ENCODE peak calls at places on chromosomes 11 and 22, in four cellular contexts. One of them, this sample, is unnamed.
A peak's percentile ranks its signal among the peaks of the same experiment; 100 is the strongest.

GRCh38 chr22:39308614-39309363 is 10.6 kb downstream of the RPL3 start:
- DNase-seq in HepG2: no peak
- DNase-seq in A549: peak; percentile 60
- DNase-seq in WTC11: no peak
- DNase-seq in this sample: peak; percentile 92

GRCh38 chr11:3959015-3959917 is 103.8 kb downstream of the STIM1 start:
- DNase-seq in A549: peak; percentile 53
- DNase-seq in WTC11: no peak
- DNase-seq in HepG2: peak; percentile 86
- DNase-seq in this sample: no peak

GRCh38 chr22:44289429-44290171 is 23.2 kb downstream of the SHISAL1 start:
- DNase-seq in A549: no peak
- DNase-seq in HepG2: no peak
- DNase-seq in WTC11: no peak
- DNase-seq in this sample: no peak

GRCh38 chr11:119376197-119376847 is 5.2 kb downstream of the USP2 start:
- DNase-seq in HepG2: peak; percentile 88
- DNase-seq in WTC11: no peak
- DNase-seq in A549: no peak
- DNase-seq in this sample: no peak

GRCh38 chr11:134356656-134357544 is 25.1 kb downstream of the GLB1L2 start:
- DNase-seq in WTC11: no peak
- DNase-seq in A549: no peak
- DNase-seq in HepG2: no peak
- DNase-seq in this sample: no peak

GRCh38 chr11:95577716-95578460 is 211.7 kb downstream of the FAM76B start:
- DNase-seq in A549: no peak
- DNase-seq in HepG2: no peak
- DNase-seq in WTC11: no peak
- DNase-seq in this sample: no peak

GRCh38 chr11:26088391-26088790 is 243.5 kb upstream of the ANO3 start:
- DNase-seq in HepG2: no peak
- DNase-seq in A549: no peak
- DNase-seq in WTC11: no peak
- DNase-seq in this sample: no peak

GRCh38 chr11:65417702-65418430 is 4.7 kb upstream of the NEAT1 start:
- DNase-seq in HepG2: no peak
- DNase-seq in WTC11: no peak
- DNase-seq in A549: no peak
- DNase-seq in this sample: no peak

GRCh38 chr11:108025387-108026080 is 16.8 kb downstream of the CUL5 start:
- DNase-seq in HepG2: no peak
- DNase-seq in A549: no peak
- DNase-seq in WTC11: no peak
- DNase-seq in this sample: no peak

GRCh38 chr11:111541209-111542061 is 915 bp downstream of the LAYN start:
- DNase-seq in A549: no peak
- DNase-seq in HepG2: no peak
- DNase-seq in WTC11: peak; percentile 59
- DNase-seq in this sample: no peak

GRCh38 chr11:46718155-46719019 is 626 bp upstream of the F2 start:
- DNase-seq in HepG2: peak; percentile 98
- DNase-seq in A549: peak; percentile 57
- DNase-seq in WTC11: no peak
- DNase-seq in this sample: no peak

GRCh38 chr11:116343270-116343669 is 429.5 kb downstream of the BUD13 start:
- DNase-seq in WTC11: no peak
- DNase-seq in HepG2: no peak
- DNase-seq in A549: no peak
- DNase-seq in this sample: no peak

GRCh38 chr22:44363980-44364749 is 51.4 kb upstream of the SHISAL1 start:
- DNase-seq in WTC11: no peak
- DNase-seq in A549: no peak
- DNase-seq in HepG2: no peak
- DNase-seq in this sample: no peak

GRCh38 chr22:31952459-31952858 is 8.1 kb downstream of the YWHAH start:
- DNase-seq in A549: peak; percentile 28
- DNase-seq in HepG2: no peak
- DNase-seq in WTC11: no peak
- DNase-seq in this sample: no peak

GRCh38 chr11:73308963-73309960 is 1.2 kb downstream of the ARHGEF17 start:
- DNase-seq in A549: peak; percentile 84
- DNase-seq in WTC11: peak; percentile 89
- DNase-seq in HepG2: peak; percentile 92
- DNase-seq in this sample: peak; percentile 55

GRCh38 chr11:40241524-40242037 is 1217.9 kb downstream of the LRRC4C start:
- DNase-seq in WTC11: no peak
- DNase-seq in A549: no peak
- DNase-seq in HepG2: no peak
- DNase-seq in this sample: no peak

GRCh38 chr22:29218758-29219408 is 13.2 kb downstream of the EMID1 start:
- DNase-seq in HepG2: no peak
- DNase-seq in WTC11: no peak
- DNase-seq in A549: no peak
- DNase-seq in this sample: no peak

GRCh38 chr11:120391854-120392253 is 55.6 kb downstream of the ARHGEF12 start:
- DNase-seq in WTC11: no peak
- DNase-seq in A549: no peak
- DNase-seq in HepG2: peak; percentile 31
- DNase-seq in this sample: no peak

GRCh38 chr11:4697583-4697982 is at the start of gene OR51E2:
- DNase-seq in WTC11: no peak
- DNase-seq in A549: no peak
- DNase-seq in HepG2: no peak
- DNase-seq in this sample: no peak

GRCh38 chr11:8359521-8359920 is 95.8 kb upstream of the LMO1 start:
- DNase-seq in WTC11: no peak
- DNase-seq in HepG2: no peak
- DNase-seq in A549: no peak
- DNase-seq in this sample: no peak

GRCh38 chr11:104225047-104225446 is 61.1 kb upstream of the PDGFD start:
- DNase-seq in HepG2: no peak
- DNase-seq in WTC11: no peak
- DNase-seq in A549: no peak
- DNase-seq in this sample: no peak

GRCh38 chr11:66766681-66767080 is 37.7 kb upstream of the SPTBN2 start:
- DNase-seq in A549: no peak
- DNase-seq in HepG2: no peak
- DNase-seq in WTC11: no peak
- DNase-seq in this sample: no peak

GRCh38 chr22:49826603-49827306 is 918 bp downstream of the BRD1 start:
- DNase-seq in HepG2: no peak
- DNase-seq in WTC11: no peak
- DNase-seq in A549: no peak
- DNase-seq in this sample: no peak

GRCh38 chr11:61315260-61315659 is 17.6 kb downstream of the DDB1 start:
- DNase-seq in WTC11: no peak
- DNase-seq in A549: no peak
- DNase-seq in HepG2: no peak
- DNase-seq in this sample: no peak

GRCh38 chr11:18358646-18359045 is 35.7 kb upstream of the LDHA start:
- DNase-seq in HepG2: no peak
- DNase-seq in WTC11: no peak
- DNase-seq in A549: no peak
- DNase-seq in this sample: no peak
- TF ChIP-seq CTCF in HepG2: no peak
- TF ChIP-seq CTCF in WTC11: no peak
- TF ChIP-seq CTCF in A549: no peak
- TF ChIP-seq CTCF in this sample: no peak

GRCh38 chr11:35131094-35131493 is 7.9 kb upstream of the CD44 start:
- DNase-seq in HepG2: no peak
- DNase-seq in WTC11: no peak
- DNase-seq in A549: no peak
- DNase-seq in this sample: no peak

GRCh38 chr11:35135222-35135621 is 3.7 kb upstream of the CD44 start:
- DNase-seq in A549: no peak
- DNase-seq in WTC11: no peak
- DNase-seq in HepG2: no peak
- DNase-seq in this sample: no peak

GRCh38 chr11:35133656-35134055 is 5.3 kb upstream of the CD44 start:
- DNase-seq in A549: no peak
- DNase-seq in HepG2: no peak
- DNase-seq in WTC11: no peak
- DNase-seq in this sample: no peak

GRCh38 chr11:35134403-35135126 is 4.4 kb upstream of the CD44 start:
- DNase-seq in A549: no peak
- DNase-seq in HepG2: no peak
- DNase-seq in WTC11: no peak
- DNase-seq in this sample: no peak

GRCh38 chr11:35131760-35132159 is 7.2 kb upstream of the CD44 start:
- DNase-seq in WTC11: no peak
- DNase-seq in A549: no peak
- DNase-seq in HepG2: no peak
- DNase-seq in this sample: no peak
- TF ChIP-seq MAX in WTC11: no peak
- TF ChIP-seq MAX in A549: no peak
- TF ChIP-seq MAX in HepG2: no peak
- TF ChIP-seq MAX in this sample: no peak

GRCh38 chr11:86443415-86443814 is 68.7 kb downstream of the CCDC81 start:
- DNase-seq in A549: no peak
- DNase-seq in WTC11: no peak
- DNase-seq in HepG2: no peak
- DNase-seq in this sample: no peak

GRCh38 chr11:86444981-86445380 is 70.3 kb downstream of the CCDC81 start:
- DNase-seq in A549: no peak
- DNase-seq in HepG2: no peak
- DNase-seq in WTC11: no peak
- DNase-seq in this sample: no peak

GRCh38 chr11:86442420-86442819 is 67.7 kb downstream of the CCDC81 start:
- DNase-seq in A549: no peak
- DNase-seq in WTC11: no peak
- DNase-seq in HepG2: no peak
- DNase-seq in this sample: no peak

GRCh38 chr11:86440843-86441242 is 66.2 kb downstream of the CCDC81 start:
- DNase-seq in WTC11: no peak
- DNase-seq in HepG2: no peak
- DNase-seq in A549: no peak
- DNase-seq in this sample: no peak

DNA sequence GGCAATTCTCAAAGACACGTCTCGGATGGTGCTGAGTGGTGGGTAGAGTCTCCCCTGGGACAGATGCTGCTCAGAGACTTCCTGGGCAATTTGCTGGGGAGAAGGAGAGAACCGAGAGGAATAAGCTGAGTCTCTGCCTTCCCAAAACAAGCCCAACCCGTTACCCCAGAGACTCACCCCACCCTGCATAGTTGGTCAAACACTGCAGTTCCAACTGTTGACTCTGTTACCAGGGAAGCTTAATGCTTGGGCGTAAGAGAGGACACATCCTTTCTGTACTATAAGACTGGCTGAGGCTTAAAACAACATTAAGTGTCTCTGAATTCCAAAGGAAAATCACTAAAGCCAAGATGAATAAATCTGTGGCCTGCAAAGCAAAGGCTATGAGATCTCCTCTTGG is 68.1 kb downstream of the CCDC81 start:
- DNase-seq in WTC11: no peak
- DNase-seq in HepG2: no peak
- DNase-seq in A549: no peak
- DNase-seq in this sample: no peak
- TF ChIP-seq CTCF in WTC11: no peak
- TF ChIP-seq CTCF in HepG2: no peak
- TF ChIP-seq CTCF in A549: no peak
- TF ChIP-seq CTCF in this sample: no peak

GRCh38 chr11:35088676-35089075 is 50.3 kb upstream of the CD44 start:
- DNase-seq in A549: no peak
- DNase-seq in WTC11: no peak
- DNase-seq in HepG2: no peak
- DNase-seq in this sample: no peak
- TF ChIP-seq MAX in A549: no peak
- TF ChIP-seq MAX in WTC11: no peak
- TF ChIP-seq MAX in HepG2: no peak
- TF ChIP-seq MAX in this sample: no peak

GRCh38 chr11:44065851-44066731 is at the start of gene ACCS:
- DNase-seq in WTC11: peak; percentile 88
- DNase-seq in A549: peak; percentile 90
- DNase-seq in HepG2: peak; percentile 51
- DNase-seq in this sample: peak; percentile 88
- TF ChIP-seq CTCF in WTC11: peak; percentile 62
- TF ChIP-seq CTCF in A549: peak; percentile 67
- TF ChIP-seq CTCF in HepG2: peak; percentile 84
- TF ChIP-seq CTCF in this sample: peak; percentile 54

GRCh38 chr11:945986-946385 is 20.3 kb downstream of the AP2A2 start:
- DNase-seq in WTC11: no peak
- DNase-seq in HepG2: peak; percentile 59
- DNase-seq in A549: no peak
- DNase-seq in this sample: no peak
- TF ChIP-seq MAX in WTC11: no peak
- TF ChIP-seq MAX in HepG2: no peak
- TF ChIP-seq MAX in A549: no peak
- TF ChIP-seq MAX in this sample: no peak

GRCh38 chr22:21926728-21927127 is 25.9 kb downstream of the PPM1F start:
- DNase-seq in A549: no peak
- DNase-seq in HepG2: no peak
- DNase-seq in WTC11: no peak
- DNase-seq in this sample: no peak
- TF ChIP-seq CTCF in A549: no peak
- TF ChIP-seq CTCF in HepG2: no peak
- TF ChIP-seq CTCF in WTC11: no peak
- TF ChIP-seq CTCF in this sample: no peak

DNA sequence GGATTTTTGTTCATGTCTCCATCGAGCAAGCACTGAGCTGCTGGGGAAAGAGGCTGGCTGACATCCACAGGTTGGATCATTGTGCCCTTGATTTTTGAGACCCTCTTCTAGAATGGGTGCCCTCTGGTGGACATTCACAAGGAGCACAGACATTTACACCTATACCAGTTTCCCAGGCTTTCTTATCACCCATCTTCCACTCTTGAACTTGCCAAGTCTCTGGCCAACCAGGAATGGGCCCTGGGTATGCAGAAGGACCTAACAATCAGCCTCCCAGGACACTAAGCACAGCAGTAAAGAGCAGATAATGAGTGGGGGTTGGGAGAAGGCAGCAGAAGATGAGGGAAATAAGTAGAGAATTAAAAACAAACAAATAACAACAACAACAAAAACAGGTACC is 5.7 kb upstream of the INTS4 start:
- DNase-seq in WTC11: peak; percentile 34
- DNase-seq in HepG2: peak; percentile 70
- DNase-seq in A549: peak; percentile 43
- DNase-seq in this sample: peak; percentile 68
- TF ChIP-seq MAX in WTC11: no peak
- TF ChIP-seq MAX in HepG2: no peak
- TF ChIP-seq MAX in A549: no peak
- TF ChIP-seq MAX in this sample: no peak